ENCODE peak calls at places on chromosomes 6 and 20, in ten cellular contexts. P is aorta; T is mucosa of descending colon; I is mesendoderm; G is left lung; Y is CD8-positive, alpha-beta memory T cell; A is mammary epithelial cell; B is effector memory CD4-positive, alpha-beta T cell; N is naive thymus-derived CD4-positive, alpha-beta T cell; W is breast epithelium. F is an unnamed sample.
A peak's percentile ranks its signal among the peaks of the same experiment; 100 is the strongest.

GRCh38 chr20:19944772-19945459 is 72.2 kb upstream of the NAA20 start:
- DNase-seq in B (no peak), W (no peak), A (peak; percentile 50), G (no peak), T (no peak), I (no peak), N (no peak), P (no peak), Y (no peak), F (no peak)

GRCh38 chr6:16901777-16902176 is 140.5 kb upstream of the ATXN1 start:
- DNase-seq in N (no peak), Y (no peak), A (peak; percentile 56), T (peak; percentile 47), W (no peak), I (no peak), B (no peak), P (peak; percentile 78), G (peak; percentile 83), F (peak; percentile 64)

GRCh38 chr20:51862796-51863195 is 60.5 kb upstream of the SALL4 start:
- DNase-seq in A (no peak), P (no peak), T (no peak), N (no peak), G (no peak), I (no peak), Y (no peak), B (no peak), W (no peak), F (no peak)

GRCh38 chr6:37698264-37699137 is 818 bp upstream of the MDGA1 start:
- DNase-seq in A (peak; percentile 46), T (peak; percentile 59), I (peak; percentile 62), Y (peak; percentile 49), W (no peak), P (peak; percentile 68), N (peak; percentile 33), B (peak; percentile 47), G (peak; percentile 86), F (peak; percentile 68)

GRCh38 chr6:145813285-145814034 is 1.1 kb downstream of the FBXO30 start:
- DNase-seq in N (no peak), T (no peak), A (peak; percentile 68), W (no peak), B (no peak), P (no peak), Y (no peak), I (peak; percentile 37), G (no peak), F (no peak)

GRCh38 chr6:26172496-26172958 is 85.3 kb downstream of the HFE start:
- DNase-seq in I (peak; percentile 59), A (peak; percentile 46), B (no peak), N (no peak), Y (peak; percentile 10), W (no peak), P (no peak), T (no peak), G (no peak), F (no peak)

GRCh38 chr6:82182756-82183155 is 64.8 kb downstream of the IBTK start:
- DNase-seq in A (peak; percentile 12), W (no peak), T (no peak), P (no peak), G (no peak), B (no peak), N (no peak), I (peak; percentile 4), Y (no peak), F (no peak)

GRCh38 chr6:75124983-75125382 is 80.9 kb downstream of the COL12A1 start:
- DNase-seq in B (no peak), W (no peak), A (no peak), T (no peak), Y (no peak), I (no peak), G (no peak), P (no peak), N (no peak), F (no peak)

GRCh38 chr6:148440877-148441453 is 98.3 kb downstream of the SASH1 start:
- DNase-seq in Y (no peak), W (peak; percentile 73), A (peak; percentile 69), N (no peak), G (no peak), T (no peak), B (no peak), I (peak; percentile 48), P (peak; percentile 84), F (peak; percentile 59)

GRCh38 chr6:978937-979685 is 286.2 kb upstream of the EXOC2 start:
- DNase-seq in Y (no peak), B (no peak), A (no peak), G (no peak), T (no peak), N (no peak), P (no peak), I (peak; percentile 32), W (no peak), F (no peak)

GRCh38 chr6:73702444-73702843 is 6.4 kb downstream of the CD109 start:
- DNase-seq in N (no peak), Y (no peak), B (no peak), I (no peak), W (no peak), G (no peak), A (peak; percentile 73), T (no peak), P (no peak), F (no peak)
- H3K36me3 ChIP-seq in N (no peaks in the 10 kb centered on the region), Y (no peaks in the 10 kb centered on the region), B (no peaks in the 10 kb centered on the region), I (no peaks in the 10 kb centered on the region), W (no peaks in the 10 kb centered on the region), G (no peaks in the 10 kb centered on the region), A (peaks cover 29% of the 10 kb centered on the region), T (no peaks in the 10 kb centered on the region), P (no peaks in the 10 kb centered on the region), F (no peaks in the 10 kb centered on the region)

DNA sequence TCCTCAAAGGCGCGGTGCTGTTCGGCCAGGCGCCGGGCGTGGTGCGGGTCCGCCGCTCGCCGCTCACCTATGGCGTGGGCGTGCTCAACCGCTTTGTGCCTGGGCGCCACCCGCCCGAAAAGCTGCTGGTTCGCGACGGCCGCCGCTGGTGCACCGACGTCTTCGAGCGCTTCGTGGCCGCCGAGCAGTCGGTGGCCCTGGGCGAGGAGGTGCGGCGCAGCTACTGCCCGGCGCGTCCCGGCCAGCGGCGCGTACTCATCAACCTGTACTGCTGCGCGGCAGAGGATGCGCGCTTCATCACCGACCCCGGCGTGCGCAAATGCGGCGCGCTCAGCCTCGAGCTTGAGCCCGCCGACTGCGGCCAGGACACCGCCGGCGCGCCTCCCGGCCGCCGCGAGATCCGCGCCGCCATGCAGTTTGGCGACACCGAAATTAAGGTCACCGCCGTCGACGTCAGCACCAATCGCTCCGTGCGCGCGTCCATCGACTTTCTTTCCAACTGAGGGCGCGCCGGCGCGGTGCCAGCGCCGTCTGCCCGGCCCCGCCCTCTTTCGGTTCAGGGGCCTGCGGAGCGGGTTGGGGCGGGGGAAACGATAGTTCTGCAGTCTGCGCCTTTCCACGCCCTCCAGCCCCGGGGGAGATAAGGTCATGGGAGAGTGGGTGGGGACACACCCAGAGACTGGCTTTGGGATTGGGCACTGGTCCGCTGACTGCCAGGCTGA is 15.7 kb downstream of the ADISSP start:
- DNase-seq in B (peak; percentile 26), A (no peak), P (peak; percentile 87), G (no peak), T (peak; percentile 70), W (no peak), Y (peak; percentile 35), I (peak; percentile 74), N (no peak), F (peak; percentile 75)
- H3K4me3 ChIP-seq in B (peak overlapping the region; percentile 35), A (no peak overlapping the region), P (no peak overlapping the region), G (peak overlapping the region; percentile 4), T (no peak overlapping the region), W (peak overlapping the region; percentile 66), Y (no peak overlapping the region), I (no peak overlapping the region), N (peak overlapping the region; percentile 24), F (peak overlapping the region; percentile 49)

GRCh38 chr20:23369424-23369823 is 7.4 kb downstream of the GZF1 start:
- DNase-seq in A (no peak), G (peak; percentile 65), Y (no peak), N (no peak), T (no peak), W (no peak), P (no peak), I (no peak), B (no peak), F (no peak)

GRCh38 chr20:23367770-23368169 is 5.8 kb downstream of the GZF1 start:
- DNase-seq in P (no peak), T (no peak), N (no peak), G (no peak), I (no peak), Y (no peak), B (no peak), W (no peak), A (peak; percentile 67), F (no peak)

GRCh38 chr20:23370274-23370673 is 8.3 kb downstream of the GZF1 start:
- DNase-seq in G (no peak), B (no peak), N (no peak), Y (no peak), P (no peak), A (no peak), W (no peak), I (no peak), T (no peak), F (no peak)

GRCh38 chr20:23366384-23366783 is 4.4 kb downstream of the GZF1 start:
- DNase-seq in B (no peak), Y (no peak), W (no peak), G (no peak), A (peak; percentile 24), I (no peak), P (no peak), T (no peak), N (no peak), F (no peak)

DNA sequence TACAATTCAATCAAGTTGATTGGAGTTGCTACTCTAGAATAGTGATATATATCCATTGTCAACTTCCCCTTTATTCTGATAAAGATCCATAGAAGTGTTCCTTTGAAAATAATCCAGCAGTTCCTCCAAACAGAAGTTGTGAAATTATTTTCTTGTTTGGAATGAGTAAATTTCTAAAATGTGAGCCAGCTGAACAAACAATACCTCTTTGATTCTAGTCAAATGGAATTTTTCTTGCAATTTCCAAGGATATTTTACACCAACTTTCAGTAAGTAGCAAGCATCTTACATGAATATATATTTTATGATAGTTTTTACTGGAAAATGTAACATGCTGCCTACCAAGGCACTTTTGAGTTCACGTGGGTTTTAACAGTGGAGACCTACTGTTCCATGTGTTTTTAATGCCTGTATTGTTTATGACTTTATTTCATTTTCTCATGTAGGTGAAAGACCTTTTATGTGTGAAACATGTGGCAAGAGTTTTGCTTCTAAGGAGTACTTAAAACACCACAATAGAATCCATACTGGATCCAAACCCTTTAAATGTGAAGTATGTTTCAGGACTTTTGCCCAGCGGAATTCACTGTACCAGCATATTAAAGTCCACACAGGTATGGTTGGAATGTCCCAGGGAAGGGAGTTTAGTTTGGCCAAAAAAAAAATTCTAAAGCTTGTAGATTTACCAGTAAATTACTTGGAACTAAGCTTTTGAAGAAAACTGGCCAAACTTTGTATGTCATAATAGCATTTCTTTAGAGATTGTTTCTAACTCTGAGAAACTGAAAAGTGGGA is 6.5 kb downstream of the GZF1 start:
- DNase-seq in T (no peak), A (no peak), I (no peak), W (no peak), G (no peak), N (no peak), Y (no peak), P (no peak), B (no peak), F (no peak)
- H3K36me3 ChIP-seq in T (peaks cover 4% of the 10 kb centered on the region), A (peaks cover 37% of the 10 kb centered on the region), I (peaks cover 7% of the 10 kb centered on the region), W (no peaks in the 10 kb centered on the region), G (peaks cover 73% of the 10 kb centered on the region), N (peaks cover 3% of the 10 kb centered on the region), Y (peaks cover 23% of the 10 kb centered on the region), P (peaks cover 14% of the 10 kb centered on the region), B (peaks cover 41% of the 10 kb centered on the region), F (peaks cover 39% of the 10 kb centered on the region)

DNA sequence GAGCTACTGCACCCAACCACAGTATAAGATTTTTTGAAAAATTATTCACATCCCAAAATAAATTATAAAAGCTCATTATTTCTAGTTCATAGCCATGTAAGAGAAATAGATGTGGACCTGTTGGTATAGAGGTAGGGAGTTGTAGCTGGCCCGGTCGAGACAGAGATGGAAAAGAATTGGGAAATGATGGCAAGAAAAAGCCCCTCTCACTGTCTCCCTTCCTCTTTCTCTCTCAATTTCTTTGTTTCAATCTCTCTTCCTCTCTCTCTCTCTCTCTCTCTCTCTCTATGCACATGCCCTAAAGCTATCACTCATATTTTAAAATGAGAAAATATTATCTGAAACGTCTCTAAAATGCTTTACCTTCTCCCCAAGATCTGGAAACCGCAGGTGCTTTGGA is 80.7 kb upstream of the CD83 start:
- DNase-seq in Y (no peak), N (no peak), I (no peak), P (no peak), W (no peak), A (no peak), T (no peak), B (no peak), G (no peak), F (no peak)
- H3K4me3 ChIP-seq in Y (no peak overlapping the region), N (no peak overlapping the region), I (no peak overlapping the region), P (no peak overlapping the region), W (no peak overlapping the region), A (no peak overlapping the region), T (no peak overlapping the region), B (no peak overlapping the region), G (no peak overlapping the region), F (no peak overlapping the region)